ENCODE peak calls at places on chromosomes 4 and X, in four cellular contexts. D is RKO; I is myocyte; A is stimulated activated naive B cell treated with anti-CD40 and anti-IgM and Interleukin-4, amounts not matched to agents 10 μg/mL and 1 μg/mL and 100 μg/mL, for 72 hours. N is an unnamed sample.

GRCh38 chr4:184950926-184951325 is 67.4 kb upstream of the HELT start:
- DNase-seq in I (peak; percentile 4), A (no peak), D (no peak), N (no peak)

GRCh38 chrX:134813697-134814096 is 155.4 kb upstream of the PLAC1 start:
- DNase-seq in D (no peak), I (no peak), A (no peak), N (no peak)

GRCh38 chr4:25857851-25858400 is 4.9 kb downstream of the SEL1L3 start:
- DNase-seq in A (no peak), I (no peak), D (no peak), N (no peak)

GRCh38 chrX:111868726-111869638 is 7.0 kb upstream of the TRPC5OS start:
- DNase-seq in D (no peak), I (no peak), A (no peak), N (no peak)

GRCh38 chr4:82360298-82361177 is 13.3 kb downstream of the HNRNPD start:
- DNase-seq in I (peak; percentile 48), D (peak; percentile 61), A (no peak), N (no peak)

GRCh38 chr4:2251073-2251794 is 9.3 kb upstream of the HAUS3 start:
- DNase-seq in A (peak; percentile 0), I (no peak), D (no peak), N (no peak)

GRCh38 chr4:74098628-74098995 is 383 bp downstream of the CXCL2 start:
- DNase-seq in D (no peak), I (no peak), A (no peak), N (no peak)

GRCh38 chrX:72114306-72114705 is 17.4 kb downstream of the RTL5 start:
- DNase-seq in D (no peak), A (no peak), I (no peak), N (no peak)